ENCODE peak calls at places on chromosome 16, in ten cellular contexts. One of them, this sample, is unnamed.

GRCh38 chr16:77234611-77235010 is 35.4 kb downstream of the SYCE1L start:
- DNase-seq in OCI-LY7: no peak
- DNase-seq in B cell: no peak
- DNase-seq in breast epithelium: no peak
- DNase-seq in astrocyte of the spinal cord: no peak
- DNase-seq in AG04450: no peak
- DNase-seq in CD8-positive, alpha-beta T cell: no peak
- DNase-seq in upper lobe of right lung: no peak
- DNase-seq in SK-N-SH: no peak
- DNase-seq in fibroblast of mammary gland: no peak
- DNase-seq in this sample: no peak

GRCh38 chr16:13994239-13995106 is 74.5 kb downstream of the ERCC4 start:
- DNase-seq in OCI-LY7: no peak
- DNase-seq in B cell: no peak
- DNase-seq in breast epithelium: no peak
- DNase-seq in astrocyte of the spinal cord: no peak
- DNase-seq in AG04450: no peak
- DNase-seq in CD8-positive, alpha-beta T cell: no peak
- DNase-seq in upper lobe of right lung: no peak
- DNase-seq in SK-N-SH: no peak
- DNase-seq in fibroblast of mammary gland: no peak
- DNase-seq in this sample: no peak

GRCh38 chr16:67857547-67858233 is 10.2 kb upstream of the CENPT start:
- DNase-seq in OCI-LY7: no peak
- DNase-seq in B cell: no peak
- DNase-seq in breast epithelium: peak
- DNase-seq in astrocyte of the spinal cord: peak
- DNase-seq in AG04450: peak
- DNase-seq in CD8-positive, alpha-beta T cell: no peak
- DNase-seq in upper lobe of right lung: peak
- DNase-seq in SK-N-SH: no peak
- DNase-seq in fibroblast of mammary gland: peak
- DNase-seq in this sample: peak

GRCh38 chr16:67456383-67457140 is 24.4 kb downstream of the ATP6V0D1 start:
- DNase-seq in OCI-LY7: no peak
- DNase-seq in B cell: no peak
- DNase-seq in breast epithelium: no peak
- DNase-seq in astrocyte of the spinal cord: peak
- DNase-seq in AG04450: no peak
- DNase-seq in CD8-positive, alpha-beta T cell: no peak
- DNase-seq in upper lobe of right lung: no peak
- DNase-seq in SK-N-SH: peak
- DNase-seq in fibroblast of mammary gland: peak
- DNase-seq in this sample: peak

GRCh38 chr16:13873835-13874438 is 46.0 kb upstream of the ERCC4 start:
- DNase-seq in OCI-LY7: peak
- DNase-seq in B cell: no peak
- DNase-seq in breast epithelium: no peak
- DNase-seq in astrocyte of the spinal cord: peak
- DNase-seq in AG04450: no peak
- DNase-seq in CD8-positive, alpha-beta T cell: no peak
- DNase-seq in upper lobe of right lung: no peak
- DNase-seq in SK-N-SH: peak
- DNase-seq in fibroblast of mammary gland: peak
- DNase-seq in this sample: no peak

GRCh38 chr16:10868089-10868488 is 8.9 kb upstream of the CIITA start:
- DNase-seq in OCI-LY7: peak
- DNase-seq in B cell: no peak
- DNase-seq in breast epithelium: no peak
- DNase-seq in astrocyte of the spinal cord: no peak
- DNase-seq in AG04450: no peak
- DNase-seq in CD8-positive, alpha-beta T cell: no peak
- DNase-seq in upper lobe of right lung: peak
- DNase-seq in SK-N-SH: no peak
- DNase-seq in fibroblast of mammary gland: no peak
- DNase-seq in this sample: no peak

GRCh38 chr16:57643166-57643813 is 14.9 kb downstream of the ADGRG1 start:
- DNase-seq in OCI-LY7: no peak
- DNase-seq in B cell: no peak
- DNase-seq in breast epithelium: no peak
- DNase-seq in astrocyte of the spinal cord: peak
- DNase-seq in AG04450: no peak
- DNase-seq in CD8-positive, alpha-beta T cell: no peak
- DNase-seq in upper lobe of right lung: peak
- DNase-seq in SK-N-SH: no peak
- DNase-seq in fibroblast of mammary gland: peak
- DNase-seq in this sample: peak

GRCh38 chr16:81879625-81880024 is 100.5 kb downstream of the PLCG2 start:
- DNase-seq in OCI-LY7: peak
- DNase-seq in B cell: peak
- DNase-seq in breast epithelium: no peak
- DNase-seq in astrocyte of the spinal cord: no peak
- DNase-seq in AG04450: no peak
- DNase-seq in CD8-positive, alpha-beta T cell: no peak
- DNase-seq in upper lobe of right lung: no peak
- DNase-seq in SK-N-SH: no peak
- DNase-seq in fibroblast of mammary gland: no peak
- DNase-seq in this sample: no peak

GRCh38 chr16:68356249-68356918 is 45.6 kb downstream of the PRMT7 start:
- DNase-seq in OCI-LY7: peak
- DNase-seq in B cell: peak
- DNase-seq in breast epithelium: no peak
- DNase-seq in astrocyte of the spinal cord: peak
- DNase-seq in AG04450: no peak
- DNase-seq in CD8-positive, alpha-beta T cell: peak
- DNase-seq in upper lobe of right lung: no peak
- DNase-seq in SK-N-SH: peak
- DNase-seq in fibroblast of mammary gland: no peak
- DNase-seq in this sample: no peak

GRCh38 chr16:28609631-28610594 is at the start of gene SULT1A1:
- DNase-seq in OCI-LY7: no peak
- DNase-seq in B cell: no peak
- DNase-seq in breast epithelium: peak
- DNase-seq in astrocyte of the spinal cord: no peak
- DNase-seq in AG04450: no peak
- DNase-seq in CD8-positive, alpha-beta T cell: no peak
- DNase-seq in upper lobe of right lung: peak
- DNase-seq in SK-N-SH: peak
- DNase-seq in fibroblast of mammary gland: no peak
- DNase-seq in this sample: no peak

GRCh38 chr16:29915590-29916247 is 10.3 kb downstream of the KCTD13 start:
- DNase-seq in OCI-LY7: no peak
- DNase-seq in B cell: no peak
- DNase-seq in breast epithelium: no peak
- DNase-seq in astrocyte of the spinal cord: no peak
- DNase-seq in AG04450: no peak
- DNase-seq in CD8-positive, alpha-beta T cell: no peak
- DNase-seq in upper lobe of right lung: no peak
- DNase-seq in SK-N-SH: no peak
- DNase-seq in fibroblast of mammary gland: no peak
- DNase-seq in this sample: no peak

GRCh38 chr16:89870440-89870839 is 3.0 kb upstream of the TCF25 start:
- DNase-seq in OCI-LY7: no peak
- DNase-seq in B cell: no peak
- DNase-seq in breast epithelium: no peak
- DNase-seq in astrocyte of the spinal cord: no peak
- DNase-seq in AG04450: no peak
- DNase-seq in CD8-positive, alpha-beta T cell: no peak
- DNase-seq in upper lobe of right lung: no peak
- DNase-seq in SK-N-SH: no peak
- DNase-seq in fibroblast of mammary gland: no peak
- DNase-seq in this sample: no peak

GRCh38 chr16:66510711-66511614 is 39.0 kb downstream of the TK2 start:
- DNase-seq in OCI-LY7: no peak
- DNase-seq in B cell: no peak
- DNase-seq in breast epithelium: peak
- DNase-seq in astrocyte of the spinal cord: no peak
- DNase-seq in AG04450: no peak
- DNase-seq in CD8-positive, alpha-beta T cell: no peak
- DNase-seq in upper lobe of right lung: no peak
- DNase-seq in SK-N-SH: no peak
- DNase-seq in fibroblast of mammary gland: no peak
- DNase-seq in this sample: no peak

DNA sequence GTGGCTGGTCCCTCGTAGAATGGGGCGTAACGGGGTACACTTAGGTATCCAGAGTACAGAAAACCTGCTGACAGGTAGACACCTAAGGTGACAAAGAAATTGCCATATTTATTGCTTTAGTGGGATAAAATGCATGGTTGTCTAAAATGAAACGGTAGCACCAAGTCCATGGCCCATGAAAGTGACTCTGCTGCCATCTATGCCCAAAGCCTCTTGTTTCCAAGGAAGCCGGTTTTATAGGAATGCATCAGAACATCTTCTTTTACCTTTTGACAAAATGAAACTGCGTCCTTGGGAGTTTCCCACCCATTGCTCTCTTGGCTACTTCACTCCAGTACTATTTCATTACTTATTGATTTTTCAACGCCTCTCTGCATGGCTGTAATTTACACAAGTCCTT is 151.3 kb upstream of the ZFHX3 start:
- DNase-seq in OCI-LY7: no peak
- DNase-seq in B cell: no peak
- DNase-seq in breast epithelium: no peak
- DNase-seq in astrocyte of the spinal cord: no peak
- DNase-seq in AG04450: no peak
- DNase-seq in CD8-positive, alpha-beta T cell: no peak
- DNase-seq in upper lobe of right lung: no peak
- DNase-seq in SK-N-SH: no peak
- DNase-seq in fibroblast of mammary gland: no peak
- DNase-seq in this sample: no peak
- TF ChIP-seq CTCF in OCI-LY7: no peak
- TF ChIP-seq CTCF in B cell: no peak
- TF ChIP-seq CTCF in breast epithelium: no peak
- TF ChIP-seq CTCF in astrocyte of the spinal cord: no peak
- TF ChIP-seq CTCF in AG04450: no peak
- TF ChIP-seq CTCF in CD8-positive, alpha-beta T cell: no peak
- TF ChIP-seq CTCF in upper lobe of right lung: no peak
- TF ChIP-seq CTCF in SK-N-SH: no peak
- TF ChIP-seq CTCF in fibroblast of mammary gland: no peak
- TF ChIP-seq CTCF in this sample: no peak

GRCh38 chr16:72199938-72200337 is 28.0 kb upstream of the PMFBP1 start:
- DNase-seq in OCI-LY7: no peak
- DNase-seq in B cell: no peak
- DNase-seq in breast epithelium: no peak
- DNase-seq in astrocyte of the spinal cord: no peak
- DNase-seq in AG04450: no peak
- DNase-seq in CD8-positive, alpha-beta T cell: no peak
- DNase-seq in upper lobe of right lung: no peak
- DNase-seq in SK-N-SH: peak
- DNase-seq in fibroblast of mammary gland: no peak
- DNase-seq in this sample: no peak

GRCh38 chr16:72203401-72203800 is 31.4 kb upstream of the PMFBP1 start:
- DNase-seq in OCI-LY7: peak
- DNase-seq in B cell: peak
- DNase-seq in breast epithelium: no peak
- DNase-seq in astrocyte of the spinal cord: peak
- DNase-seq in AG04450: no peak
- DNase-seq in CD8-positive, alpha-beta T cell: no peak
- DNase-seq in upper lobe of right lung: no peak
- DNase-seq in SK-N-SH: no peak
- DNase-seq in fibroblast of mammary gland: peak
- DNase-seq in this sample: peak

GRCh38 chr16:72201387-72201786 is 29.4 kb upstream of the PMFBP1 start:
- DNase-seq in OCI-LY7: no peak
- DNase-seq in B cell: no peak
- DNase-seq in breast epithelium: no peak
- DNase-seq in astrocyte of the spinal cord: no peak
- DNase-seq in AG04450: no peak
- DNase-seq in CD8-positive, alpha-beta T cell: no peak
- DNase-seq in upper lobe of right lung: no peak
- DNase-seq in SK-N-SH: no peak
- DNase-seq in fibroblast of mammary gland: no peak
- DNase-seq in this sample: no peak

GRCh38 chr16:72198641-72199250 is 26.8 kb upstream of the PMFBP1 start:
- DNase-seq in OCI-LY7: no peak
- DNase-seq in B cell: no peak
- DNase-seq in breast epithelium: no peak
- DNase-seq in astrocyte of the spinal cord: no peak
- DNase-seq in AG04450: no peak
- DNase-seq in CD8-positive, alpha-beta T cell: no peak
- DNase-seq in upper lobe of right lung: no peak
- DNase-seq in SK-N-SH: peak
- DNase-seq in fibroblast of mammary gland: no peak
- DNase-seq in this sample: no peak

GRCh38 chr16:72202014-72202413 is 30.1 kb upstream of the PMFBP1 start:
- DNase-seq in OCI-LY7: no peak
- DNase-seq in B cell: no peak
- DNase-seq in breast epithelium: no peak
- DNase-seq in astrocyte of the spinal cord: no peak
- DNase-seq in AG04450: no peak
- DNase-seq in CD8-positive, alpha-beta T cell: no peak
- DNase-seq in upper lobe of right lung: no peak
- DNase-seq in SK-N-SH: no peak
- DNase-seq in fibroblast of mammary gland: peak
- DNase-seq in this sample: no peak
- TF ChIP-seq CTCF in OCI-LY7: no peak
- TF ChIP-seq CTCF in B cell: no peak
- TF ChIP-seq CTCF in breast epithelium: no peak
- TF ChIP-seq CTCF in astrocyte of the spinal cord: no peak
- TF ChIP-seq CTCF in AG04450: no peak
- TF ChIP-seq CTCF in CD8-positive, alpha-beta T cell: no peak
- TF ChIP-seq CTCF in upper lobe of right lung: no peak
- TF ChIP-seq CTCF in SK-N-SH: no peak
- TF ChIP-seq CTCF in fibroblast of mammary gland: no peak
- TF ChIP-seq CTCF in this sample: no peak

DNA sequence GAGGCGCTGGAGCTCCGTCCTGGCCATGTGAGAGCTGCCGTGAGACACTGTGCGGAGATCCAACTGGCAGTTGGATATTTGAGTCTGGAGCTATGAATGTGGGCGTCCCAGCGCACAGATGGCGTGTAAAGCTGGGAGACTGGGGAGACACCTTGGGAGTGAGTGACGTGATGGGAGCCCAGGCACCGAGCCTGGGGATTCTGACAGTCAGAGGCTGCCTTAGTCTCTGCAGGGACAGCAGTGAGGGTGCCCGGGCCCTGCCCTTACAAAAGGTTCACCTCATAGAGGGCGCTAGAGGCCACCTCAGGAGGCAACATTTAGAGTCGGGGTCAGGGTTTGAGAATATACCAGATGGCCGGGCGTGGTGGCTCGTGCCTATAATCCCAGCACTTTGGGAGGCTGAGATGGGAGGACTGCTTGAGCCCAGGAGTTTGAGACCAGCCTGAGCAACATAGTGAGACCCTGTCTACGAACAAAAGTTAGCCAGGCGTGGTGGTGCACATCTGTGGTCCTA is 194.1 kb upstream of the GSE1 start:
- DNase-seq in OCI-LY7: no peak
- DNase-seq in B cell: no peak
- DNase-seq in breast epithelium: no peak
- DNase-seq in astrocyte of the spinal cord: no peak
- DNase-seq in AG04450: no peak
- DNase-seq in CD8-positive, alpha-beta T cell: no peak
- DNase-seq in upper lobe of right lung: peak
- DNase-seq in SK-N-SH: no peak
- DNase-seq in fibroblast of mammary gland: no peak
- DNase-seq in this sample: no peak
- TF ChIP-seq CTCF in OCI-LY7: peak
- TF ChIP-seq CTCF in B cell: no peak
- TF ChIP-seq CTCF in breast epithelium: no peak
- TF ChIP-seq CTCF in astrocyte of the spinal cord: no peak
- TF ChIP-seq CTCF in AG04450: peak
- TF ChIP-seq CTCF in CD8-positive, alpha-beta T cell: no peak
- TF ChIP-seq CTCF in upper lobe of right lung: no peak
- TF ChIP-seq CTCF in SK-N-SH: peak
- TF ChIP-seq CTCF in fibroblast of mammary gland: no peak
- TF ChIP-seq CTCF in this sample: peak

GRCh38 chr16:11880047-11880446 is 28.7 kb upstream of the RSL1D1 start:
- DNase-seq in OCI-LY7: no peak
- DNase-seq in B cell: no peak
- DNase-seq in breast epithelium: no peak
- DNase-seq in astrocyte of the spinal cord: no peak
- DNase-seq in AG04450: no peak
- DNase-seq in CD8-positive, alpha-beta T cell: no peak
- DNase-seq in upper lobe of right lung: no peak
- DNase-seq in SK-N-SH: no peak
- DNase-seq in fibroblast of mammary gland: no peak
- DNase-seq in this sample: no peak
- TF ChIP-seq CTCF in OCI-LY7: peak
- TF ChIP-seq CTCF in B cell: no peak
- TF ChIP-seq CTCF in breast epithelium: no peak
- TF ChIP-seq CTCF in astrocyte of the spinal cord: no peak
- TF ChIP-seq CTCF in AG04450: no peak
- TF ChIP-seq CTCF in CD8-positive, alpha-beta T cell: no peak
- TF ChIP-seq CTCF in upper lobe of right lung: no peak
- TF ChIP-seq CTCF in SK-N-SH: peak
- TF ChIP-seq CTCF in fibroblast of mammary gland: no peak
- TF ChIP-seq CTCF in this sample: peak

This sample was measured in HFFc6.